ENCODE peak calls at places on chromosomes 5 and 9, in four cellular contexts. Z is germinal center; B is CD8-positive, alpha-beta memory T cell; C is adrenal gland. D is an unnamed sample.

GRCh38 chr9:133691659-133692363 is 46.3 kb downstream of the SARDH start:
- DNase-seq in Z (no peak), B (no peak), C (no peak), D (no peak)

GRCh38 chr5:92758552-92758951 is 822.5 kb downstream of the NR2F1-AS1 start:
- DNase-seq in Z (no peak), B (no peak), C (no peak), D (no peak)

GRCh38 chr9:116844621-116845020 is 157.5 kb downstream of the TRIM32 start:
- DNase-seq in Z (no peak), B (no peak), C (no peak), D (no peak)

GRCh38 chr9:94860678-94861588 is 134.4 kb downstream of the AOPEP start:
- DNase-seq in Z (peak), B (peak), C (no peak), D (peak)

GRCh38 chr9:90038778-90039177 is 434.0 kb downstream of the GADD45G start:
- DNase-seq in Z (no peak), B (no peak), C (no peak), D (no peak)

GRCh38 chr5:127519527-127519926 is 2.1 kb downstream of the PRRC1 start:
- DNase-seq in Z (no peak), B (no peak), C (no peak), D (no peak)

GRCh38 chr9:120538339-120538738 is 41.6 kb downstream of the CDK5RAP2 start:
- DNase-seq in Z (no peak), B (no peak), C (peak), D (no peak)

GRCh38 chr9:97518909-97519307 is 17.4 kb downstream of the TMOD1 start:
- DNase-seq in Z (no peak), B (no peak), C (peak), D (no peak)

GRCh38 chr9:98132158-98132557 is 13.1 kb upstream of the TRIM14 start:
- DNase-seq in Z (no peak), B (no peak), C (peak), D (no peak)

GRCh38 chr9:122201641-122202040 is 27.1 kb downstream of the LHX6 start:
- DNase-seq in Z (no peak), B (no peak), C (no peak), D (no peak)

GRCh38 chr5:54438601-54439399 is 16.7 kb upstream of the HSPB3 start:
- DNase-seq in Z (no peak), B (no peak), C (no peak), D (no peak)

GRCh38 chr5:168132186-168132585 is 159.3 kb upstream of the WWC1 start:
- DNase-seq in Z (no peak), B (no peak), C (no peak), D (no peak)

GRCh38 chr9:72037571-72037970 is 22.8 kb downstream of the C9orf57 start:
- DNase-seq in Z (no peak), B (no peak), C (no peak), D (no peak)

GRCh38 chr9:71758277-71758676 is 10.0 kb downstream of the CEMIP2 start:
- DNase-seq in Z (no peak), B (no peak), C (no peak), D (no peak)

GRCh38 chr5:133472829-133473228 is 139.5 kb downstream of the FSTL4 start:
- DNase-seq in Z (no peak), B (no peak), C (peak), D (no peak)

GRCh38 chr5:136106351-136106750 is 26.3 kb upstream of the SMAD5 start:
- DNase-seq in Z (no peak), B (no peak), C (no peak), D (no peak)

GRCh38 chr5:80034962-80035821 is at the start of gene THBS4:
- DNase-seq in Z (no peak), B (no peak), C (no peak), D (no peak)

GRCh38 chr9:82996931-82997330 is 66.0 kb downstream of the RASEF start:
- DNase-seq in Z (no peak), B (no peak), C (no peak), D (no peak)

GRCh38 chr9:99907208-99907532 is 716 bp downstream of the STX17 start:
- DNase-seq in Z (no peak), B (no peak), C (no peak), D (no peak)

D was measured in immature natural killer cell.